ENCODE peak calls at places on chromosomes 16 and 17, in five cellular contexts. One of them, this sample, is unnamed.

GRCh38 chr17:60139438-60140285 is 10.1 kb upstream of the CA4 start:
- DNase-seq in DMS79 treated with DMSO at 0.1 percent for 48 hours: no peak
- DNase-seq in GOT3: no peak
- DNase-seq in cardiac fibroblast: peak; percentile 69
- DNase-seq in EL: peak; percentile 61
- DNase-seq in this sample: peak; percentile 34

GRCh38 chr16:1047123-1047522 is 25.4 kb upstream of the SSTR5 start:
- DNase-seq in DMS79 treated with DMSO at 0.1 percent for 48 hours: no peak
- DNase-seq in GOT3: no peak
- DNase-seq in cardiac fibroblast: no peak
- DNase-seq in EL: no peak
- DNase-seq in this sample: no peak

GRCh38 chr17:57406131-57406980 is 150.0 kb downstream of the MSI2 start:
- DNase-seq in DMS79 treated with DMSO at 0.1 percent for 48 hours: no peak
- DNase-seq in GOT3: no peak
- DNase-seq in cardiac fibroblast: no peak
- DNase-seq in EL: no peak
- DNase-seq in this sample: peak; percentile 84

GRCh38 chr16:56349711-56350161 is 75.6 kb downstream of the AMFR start:
- DNase-seq in DMS79 treated with DMSO at 0.1 percent for 48 hours: no peak
- DNase-seq in GOT3: no peak
- DNase-seq in cardiac fibroblast: no peak
- DNase-seq in EL: no peak
- DNase-seq in this sample: no peak

GRCh38 chr17:76627510-76627909 is 16.0 kb downstream of the ST6GALNAC1 start:
- DNase-seq in DMS79 treated with DMSO at 0.1 percent for 48 hours: no peak
- DNase-seq in GOT3: no peak
- DNase-seq in cardiac fibroblast: no peak
- DNase-seq in EL: no peak
- DNase-seq in this sample: no peak

GRCh38 chr16:67151431-67152097 is 766 bp upstream of the B3GNT9 start:
- DNase-seq in DMS79 treated with DMSO at 0.1 percent for 48 hours: peak; percentile 14
- DNase-seq in GOT3: no peak
- DNase-seq in cardiac fibroblast: peak; percentile 15
- DNase-seq in EL: no peak
- DNase-seq in this sample: no peak

GRCh38 chr16:69747115-69747514 is 7.6 kb downstream of the NOB1 start:
- DNase-seq in DMS79 treated with DMSO at 0.1 percent for 48 hours: no peak
- DNase-seq in GOT3: no peak
- DNase-seq in cardiac fibroblast: no peak
- DNase-seq in EL: no peak
- DNase-seq in this sample: no peak

GRCh38 chr17:81967533-81968395 is 6.8 kb upstream of the NOTUM start:
- DNase-seq in DMS79 treated with DMSO at 0.1 percent for 48 hours: peak; percentile 25
- DNase-seq in GOT3: no peak
- DNase-seq in cardiac fibroblast: peak; percentile 65
- DNase-seq in EL: peak; percentile 54
- DNase-seq in this sample: peak; percentile 59

GRCh38 chr17:65058615-65059014 is 2.1 kb upstream of the GNA13 start:
- DNase-seq in DMS79 treated with DMSO at 0.1 percent for 48 hours: no peak
- DNase-seq in GOT3: no peak
- DNase-seq in cardiac fibroblast: no peak
- DNase-seq in EL: no peak
- DNase-seq in this sample: no peak

GRCh38 chr17:74430385-74430705 is 1.5 kb upstream of the GPRC5C start:
- DNase-seq in DMS79 treated with DMSO at 0.1 percent for 48 hours: no peak
- DNase-seq in GOT3: no peak
- DNase-seq in cardiac fibroblast: no peak
- DNase-seq in EL: no peak
- DNase-seq in this sample: no peak

GRCh38 chr17:39069114-39069756 is 82.2 kb downstream of the PLXDC1 start:
- DNase-seq in DMS79 treated with DMSO at 0.1 percent for 48 hours: peak; percentile 40
- DNase-seq in GOT3: no peak
- DNase-seq in cardiac fibroblast: peak; percentile 70
- DNase-seq in EL: peak; percentile 54
- DNase-seq in this sample: peak; percentile 57

GRCh38 chr17:76278952-76279741 is 14.0 kb downstream of the UBALD2 start:
- DNase-seq in DMS79 treated with DMSO at 0.1 percent for 48 hours: peak; percentile 26
- DNase-seq in GOT3: peak; percentile 50
- DNase-seq in cardiac fibroblast: peak; percentile 79
- DNase-seq in EL: peak; percentile 77
- DNase-seq in this sample: peak; percentile 72

GRCh38 chr17:17448076-17448475 is 28.7 kb upstream of the MED9 start:
- DNase-seq in DMS79 treated with DMSO at 0.1 percent for 48 hours: no peak
- DNase-seq in GOT3: no peak
- DNase-seq in cardiac fibroblast: no peak
- DNase-seq in EL: no peak
- DNase-seq in this sample: no peak

GRCh38 chr16:31529398-31530312 is 2.0 kb downstream of the AHSP start:
- DNase-seq in DMS79 treated with DMSO at 0.1 percent for 48 hours: no peak
- DNase-seq in GOT3: no peak
- DNase-seq in cardiac fibroblast: no peak
- DNase-seq in EL: no peak
- DNase-seq in this sample: no peak

GRCh38 chr17:57043276-57043675 is 41.8 kb upstream of the AKAP1 start:
- DNase-seq in DMS79 treated with DMSO at 0.1 percent for 48 hours: no peak
- DNase-seq in GOT3: no peak
- DNase-seq in cardiac fibroblast: no peak
- DNase-seq in EL: no peak
- DNase-seq in this sample: no peak

GRCh38 chr17:80826346-80826954 is 165.2 kb upstream of the CHMP6 start:
- DNase-seq in DMS79 treated with DMSO at 0.1 percent for 48 hours: no peak
- DNase-seq in GOT3: no peak
- DNase-seq in cardiac fibroblast: no peak
- DNase-seq in EL: no peak
- DNase-seq in this sample: no peak

GRCh38 chr16:87123356-87124001 is 193.7 kb downstream of the C16orf95 start:
- DNase-seq in DMS79 treated with DMSO at 0.1 percent for 48 hours: no peak
- DNase-seq in GOT3: no peak
- DNase-seq in cardiac fibroblast: peak; percentile 69
- DNase-seq in EL: peak; percentile 46
- DNase-seq in this sample: peak; percentile 92

GRCh38 chr16:87955302-87956168 is 4.3 kb downstream of the BANP start:
- DNase-seq in DMS79 treated with DMSO at 0.1 percent for 48 hours: no peak
- DNase-seq in GOT3: no peak
- DNase-seq in cardiac fibroblast: peak; percentile 49
- DNase-seq in EL: peak; percentile 46
- DNase-seq in this sample: no peak

GRCh38 chr16:27595461-27595860 is 45.5 kb downstream of the KATNIP start:
- DNase-seq in DMS79 treated with DMSO at 0.1 percent for 48 hours: no peak
- DNase-seq in GOT3: no peak
- DNase-seq in cardiac fibroblast: no peak
- DNase-seq in EL: no peak
- DNase-seq in this sample: no peak

GRCh38 chr17:70608957-70609356 is 439.6 kb downstream of the KCNJ2 start:
- DNase-seq in DMS79 treated with DMSO at 0.1 percent for 48 hours: no peak
- DNase-seq in GOT3: no peak
- DNase-seq in cardiac fibroblast: no peak
- DNase-seq in EL: no peak
- DNase-seq in this sample: no peak

GRCh38 chr17:34616148-34616547 is 36.8 kb downstream of the TMEM132E start:
- DNase-seq in DMS79 treated with DMSO at 0.1 percent for 48 hours: peak; percentile 71
- DNase-seq in GOT3: no peak
- DNase-seq in cardiac fibroblast: no peak
- DNase-seq in EL: no peak
- DNase-seq in this sample: no peak

GRCh38 chr17:76519667-76520066 is 17.8 kb downstream of the CYGB start:
- DNase-seq in DMS79 treated with DMSO at 0.1 percent for 48 hours: no peak
- DNase-seq in GOT3: no peak
- DNase-seq in cardiac fibroblast: no peak
- DNase-seq in EL: no peak
- DNase-seq in this sample: no peak

GRCh38 chr17:17536702-17537101 is 40.5 kb upstream of the RASD1 start:
- DNase-seq in DMS79 treated with DMSO at 0.1 percent for 48 hours: no peak
- DNase-seq in GOT3: no peak
- DNase-seq in cardiac fibroblast: no peak
- DNase-seq in EL: no peak
- DNase-seq in this sample: no peak

GRCh38 chr17:52170963-52171572 is 12.6 kb upstream of the CA10 start:
- DNase-seq in DMS79 treated with DMSO at 0.1 percent for 48 hours: no peak
- DNase-seq in GOT3: no peak
- DNase-seq in cardiac fibroblast: peak; percentile 5
- DNase-seq in EL: peak; percentile 7
- DNase-seq in this sample: peak; percentile 8

This sample was measured in M059J.